ENCODE peak calls at places on chromosomes 2 and 18, in seven cellular contexts. V, U, X, N, M, W and C are unnamed samples.
A peak's percentile ranks its signal among the peaks of the same experiment; 100 is the strongest.

GRCh38 chr18:65409266-65409665 is 341.5 kb upstream of the CDH7 start:
- DNase-seq in V (no peak), U (no peak), X (no peak), N (no peak), M (no peak), W (no peak), C (no peak)

GRCh38 chr2:46298522-46299351 is 1.5 kb downstream of the EPAS1 start:
- DNase-seq in V (peak; percentile 75), U (peak; percentile 47), X (peak; percentile 44), N (peak; percentile 37), M (peak; percentile 56), W (peak; percentile 49), C (peak; percentile 61)

GRCh38 chr2:108492364-108492763 is 41.9 kb upstream of the LIMS1 start:
- DNase-seq in V (no peak), U (peak; percentile 94), X (no peak), N (no peak), M (peak; percentile 9), W (peak; percentile 95), C (peak; percentile 98)

GRCh38 chr2:1640301-1641135 is 103.8 kb downstream of the PXDN start:
- DNase-seq in V (no peak), U (no peak), X (no peak), N (no peak), M (no peak), W (no peak), C (no peak)

GRCh38 chr2:6027066-6027465 is 334.9 kb downstream of the SOX11 start:
- DNase-seq in V (no peak), U (no peak), X (no peak), N (no peak), M (peak; percentile 58), W (peak; percentile 82), C (no peak)

GRCh38 chr2:151953467-151953866 is 125.2 kb upstream of the ARL5A start:
- DNase-seq in V (no peak), U (no peak), X (no peak), N (no peak), M (no peak), W (no peak), C (no peak)

GRCh38 chr18:69872661-69873060 is 75.0 kb downstream of the CD226 start:
- DNase-seq in V (no peak), U (no peak), X (no peak), N (no peak), M (no peak), W (no peak), C (no peak)

GRCh38 chr18:27184115-27185024 is 738 bp downstream of the CHST9 start:
- DNase-seq in V (peak; percentile 75), U (no peak), X (peak; percentile 62), N (no peak), M (peak; percentile 43), W (no peak), C (no peak)

GRCh38 chr2:241989074-241989473 is 119.5 kb downstream of the RTP5 start:
- DNase-seq in V (no peak), U (no peak), X (no peak), N (no peak), M (no peak), W (no peak), C (no peak)

GRCh38 chr2:97870396-97870843 is 125.3 kb downstream of the TMEM131 start:
- DNase-seq in V (no peak), U (peak; percentile 89), X (no peak), N (no peak), M (peak; percentile 70), W (peak; percentile 83), C (peak; percentile 96)

GRCh38 chr18:74683573-74683972 is 85.9 kb downstream of the ZNF407 start:
- DNase-seq in V (no peak), U (no peak), X (no peak), N (no peak), M (no peak), W (no peak), C (peak; percentile 6)

GRCh38 chr2:156338578-156338977 is 6.1 kb upstream of the NR4A2 start:
- DNase-seq in V (no peak), U (no peak), X (no peak), N (no peak), M (no peak), W (no peak), C (no peak)

GRCh38 chr2:224909885-224910517 is 132.3 kb downstream of the DOCK10 start:
- DNase-seq in V (no peak), U (peak; percentile 73), X (no peak), N (no peak), M (peak; percentile 50), W (peak; percentile 73), C (peak; percentile 41)

GRCh38 chr2:8023241-8023640 is 658.6 kb upstream of the ID2 start:
- DNase-seq in V (no peak), U (no peak), X (no peak), N (no peak), M (no peak), W (no peak), C (no peak)

GRCh38 chr2:211085056-211085680 is 528.8 kb downstream of the CPS1 start:
- DNase-seq in V (no peak), U (peak; percentile 1), X (no peak), N (peak; percentile 9), M (peak; percentile 46), W (peak; percentile 66), C (peak; percentile 26)

GRCh38 chr18:5414546-5414945 is 119.0 kb upstream of the ZBTB14 start:
- DNase-seq in V (no peak), U (no peak), X (peak; percentile 56), N (peak; percentile 54), M (peak; percentile 46), W (no peak), C (no peak)

GRCh38 chr2:26298638-26299393 is 47.1 kb upstream of the SELENOI start:
- DNase-seq in V (peak; percentile 71), U (peak; percentile 48), X (peak; percentile 56), N (peak; percentile 23), M (peak; percentile 59), W (peak; percentile 46), C (peak; percentile 72)

GRCh38 chr18:11728247-11728646 is 39.2 kb downstream of the GNAL start:
- DNase-seq in V (no peak), U (no peak), X (peak; percentile 57), N (no peak), M (peak; percentile 84), W (no peak), C (no peak)

GRCh38 chr2:63790913-63791312 is 50.8 kb upstream of the UGP2 start:
- DNase-seq in V (no peak), U (peak; percentile 91), X (no peak), N (no peak), M (peak; percentile 43), W (peak; percentile 65), C (peak; percentile 90)

GRCh38 chr2:96864343-96865091 is 5.4 kb downstream of the SEMA4C start:
- DNase-seq in V (no peak), U (no peak), X (no peak), N (no peak), M (no peak), W (no peak), C (no peak)

GRCh38 chr18:31664101-31664500 is 20.3 kb downstream of the B4GALT6 start:
- DNase-seq in V (no peak), U (no peak), X (no peak), N (no peak), M (no peak), W (no peak), C (peak; percentile 14)

GRCh38 chr2:209771474-209772292 is at the start of gene UNC80:
- DNase-seq in V (peak; percentile 95), U (peak; percentile 36), X (peak; percentile 85), N (peak; percentile 89), M (peak; percentile 83), W (peak; percentile 63), C (peak; percentile 49)

GRCh38 chr2:19020144-19021099 is 338.0 kb downstream of the OSR1 start:
- DNase-seq in V (no peak), U (no peak), X (no peak), N (no peak), M (no peak), W (no peak), C (no peak)

GRCh38 chr18:10400534-10400933 is 53.9 kb upstream of the APCDD1 start:
- DNase-seq in V (no peak), U (no peak), X (no peak), N (no peak), M (no peak), W (no peak), C (no peak)

GRCh38 chr18:62537042-62537894 is 14.4 kb downstream of the ZCCHC2 start:
- DNase-seq in V (no peak), U (no peak), X (no peak), N (no peak), M (no peak), W (peak; percentile 91), C (no peak)

GRCh38 chr2:78132391-78133370 is 610.5 kb upstream of the LRRTM4 start:
- DNase-seq in V (no peak), U (no peak), X (no peak), N (no peak), M (no peak), W (no peak), C (no peak)

GRCh38 chr2:116706381-116706780 is 1108.1 kb upstream of the DDX18 start:
- DNase-seq in V (no peak), U (no peak), X (no peak), N (no peak), M (no peak), W (no peak), C (no peak)

DNA sequence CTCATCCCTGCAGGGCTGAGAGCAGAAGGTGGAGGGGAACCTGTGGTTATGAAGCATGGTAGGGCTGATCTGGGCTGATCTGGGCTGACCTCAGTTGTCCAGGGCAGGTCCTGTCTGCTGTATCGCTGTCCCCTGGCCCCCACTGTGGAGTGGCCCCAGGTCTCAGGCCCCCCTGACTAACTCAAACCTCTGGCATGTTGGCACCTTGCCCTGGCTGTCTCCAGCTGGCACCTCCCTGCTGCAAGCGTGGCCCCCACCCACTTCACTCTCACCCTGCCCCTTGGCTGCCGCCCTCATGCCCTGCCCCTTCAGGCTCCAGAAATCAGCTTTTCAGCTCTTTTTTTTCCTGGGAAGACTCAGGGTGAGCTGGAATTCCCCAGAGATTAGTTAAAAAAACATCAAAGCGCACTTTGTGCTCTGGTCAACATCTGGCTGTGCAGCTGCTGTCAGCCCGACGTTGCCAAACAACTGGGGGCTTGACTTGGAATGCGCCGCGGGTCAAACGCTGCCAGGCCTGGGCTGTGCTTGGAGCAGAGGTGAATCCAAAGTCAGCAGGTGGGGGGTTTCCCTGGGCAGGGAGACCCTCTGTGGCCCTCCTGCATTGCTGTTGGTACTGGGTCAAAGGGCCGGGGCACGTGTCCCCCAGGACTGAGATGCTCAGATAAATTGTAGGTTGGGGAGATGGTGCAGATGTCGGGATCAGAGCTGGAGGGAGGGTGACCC is 173.8 kb upstream of the HDAC4 start:
- DNase-seq in V (no peak), U (no peak), X (no peak), N (no peak), M (no peak), W (no peak), C (no peak)
- H3K18ac ChIP-seq in V (no peak overlapping the region), U (no peak overlapping the region), X (no peak overlapping the region), N (peak overlapping the region; percentile 58), M (no peak overlapping the region), W (no peak overlapping the region), C (no peak overlapping the region)

GRCh38 chr2:20573611-20574422 is 77.1 kb downstream of the HS1BP3 start:
- DNase-seq in V (no peak), U (peak; percentile 89), X (no peak), N (no peak), M (no peak), W (no peak), C (peak; percentile 73)
- H3K27ac ChIP-seq in V (no peak overlapping the region), U (no peak overlapping the region), X (no peak overlapping the region), N (no peak overlapping the region), M (no peak overlapping the region), W (peak overlapping the region; percentile 5), C (peak overlapping the region; percentile 39)

GRCh38 chr2:201180010-201180409 is 2.9 kb upstream of the CASP10 start:
- DNase-seq in V (no peak), U (no peak), X (no peak), N (no peak), M (no peak), W (peak; percentile 28), C (no peak)
- H3K18ac ChIP-seq in V (no peak overlapping the region), U (no peak overlapping the region), X (no peak overlapping the region), N (no peak overlapping the region), M (no peak overlapping the region), W (no peak overlapping the region), C (no peak overlapping the region)

GRCh38 chr2:237279012-237279768 is 134.8 kb downstream of the COL6A3 start:
- DNase-seq in V (no peak), U (peak; percentile 80), X (no peak), N (no peak), M (no peak), W (no peak), C (no peak)
- H3K27ac ChIP-seq in V (no peak overlapping the region), U (peak overlapping the region; percentile 98), X (no peak overlapping the region), N (no peak overlapping the region), M (no peak overlapping the region), W (no peak overlapping the region), C (no peak overlapping the region)